ENCODE peak calls at places on chromosomes 16 and 17, in five cellular contexts. Z is neural progenitor cell, T is A549, B is GM23248, Y is GM23338. S is an unnamed sample. For H3K4me1, the result is how much of the 10 kb centered on the place peaks cover.

GRCh38 chr17:48589831-48590602 is at the start of gene HOXB3:
- DNase-seq in B (no peak), T (no peak), Y (no peak), Z (no peak), S (no peak)

GRCh38 chr16:67528222-67528869 is at the start of gene RIPOR1:
- DNase-seq in Y (peak), Z (peak), B (peak), T (peak), S (peak)

GRCh38 chr16:66591018-66591417 is 11.8 kb downstream of the CMTM2 start:
- DNase-seq in B (no peak), T (no peak), Z (no peak), Y (no peak), S (no peak)

GRCh38 chr16:1965610-1966009 is 984 bp upstream of the RPS2 start:
- DNase-seq in B (no peak), Y (no peak), Z (no peak), T (no peak), S (no peak)

GRCh38 chr17:81400154-81400938 is 5.1 kb downstream of the BAHCC1 start:
- DNase-seq in B (peak), Y (peak), T (peak), Z (peak), S (peak)

GRCh38 chr16:73289232-73289631 is 241.3 kb upstream of the ZFHX3 start:
- DNase-seq in B (no peak), T (no peak), Y (no peak), Z (no peak), S (no peak)

GRCh38 chr16:25141648-25142047 is 30.1 kb downstream of the LCMT1 start:
- DNase-seq in T (no peak), Y (no peak), B (no peak), Z (no peak), S (no peak)

GRCh38 chr17:42072323-42073187 is 22.2 kb upstream of the C17orf113 start:
- DNase-seq in B (peak), Y (peak), T (peak), Z (peak), S (no peak)

GRCh38 chr16:11313493-11314308 is 31.6 kb upstream of the RMI2 start:
- DNase-seq in T (no peak), B (no peak), Z (no peak), Y (no peak), S (no peak)

GRCh38 chr16:24838554-24839266 is 7.1 kb upstream of the SLC5A11 start:
- DNase-seq in Y (no peak), T (peak), Z (no peak), B (peak), S (no peak)

GRCh38 chr17:1647802-1648581 is 1.7 kb downstream of the RILP start:
- DNase-seq in Y (peak), T (no peak), B (peak), Z (peak), S (peak)

GRCh38 chr17:8479431-8479947 is 43.8 kb downstream of the NDEL1 start:
- DNase-seq in Z (no peak), B (peak), Y (no peak), T (no peak), S (no peak)

GRCh38 chr17:10879110-10879509 is 41.2 kb upstream of the PIRT start:
- DNase-seq in B (peak), Z (peak), T (no peak), Y (peak), S (peak)

GRCh38 chr17:55421179-55421934 is at the start of gene MMD:
- DNase-seq in Y (peak), T (peak), Z (no peak), B (peak), S (no peak)

GRCh38 chr16:3868556-3868955 is 12.0 kb downstream of the CREBBP start:
- DNase-seq in Y (no peak), Z (no peak), T (no peak), B (no peak), S (no peak)

GRCh38 chr16:3865241-3865640 is 15.3 kb downstream of the CREBBP start:
- DNase-seq in T (no peak), Y (no peak), B (no peak), Z (no peak), S (no peak)

GRCh38 chr16:3864562-3864961 is 16.0 kb downstream of the CREBBP start:
- DNase-seq in Z (no peak), T (no peak), Y (no peak), B (no peak), S (no peak)

GRCh38 chr16:3868967-3869366 is 11.5 kb downstream of the CREBBP start:
- DNase-seq in T (no peak), B (no peak), Y (no peak), Z (no peak), S (no peak)

DNA sequence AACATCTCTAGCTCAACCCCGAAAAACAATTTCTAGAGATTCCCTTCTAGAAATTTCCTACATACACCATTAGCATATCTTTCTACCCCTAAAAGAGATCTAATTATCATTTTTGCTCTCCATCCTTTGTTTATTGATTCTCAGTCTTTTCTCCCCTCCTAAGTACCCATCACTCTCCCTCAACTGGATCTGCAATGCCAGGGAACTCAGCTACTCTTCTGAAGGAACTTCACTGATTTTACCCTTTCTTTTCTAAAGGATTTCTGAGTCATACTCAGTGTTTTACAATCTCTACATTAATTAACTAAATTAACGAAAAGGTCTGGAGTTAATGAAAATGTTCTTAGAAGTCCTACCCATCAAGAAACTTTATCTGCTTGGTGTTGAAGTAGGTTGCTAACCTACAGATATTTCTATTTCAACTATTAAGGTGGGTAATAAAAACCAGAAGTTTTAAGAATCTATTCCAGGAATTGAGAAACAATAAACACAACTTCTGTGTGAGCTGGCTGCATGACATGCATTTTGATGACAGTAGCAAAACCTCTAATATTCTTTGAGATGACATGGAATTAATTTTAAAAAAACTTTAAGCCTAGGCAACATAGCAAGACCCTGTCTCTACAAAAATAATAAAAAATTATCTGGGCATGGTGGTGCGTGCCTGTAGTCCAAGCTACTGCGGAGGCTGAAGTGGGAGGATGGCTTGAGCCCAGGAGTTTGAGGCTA is 13.6 kb downstream of the CREBBP start:
- DNase-seq in T (no peak), Z (no peak), Y (no peak), B (peak), S (no peak)
- H3K4me1 ChIP-seq in T (under half), Z (under half), Y (under half), B (under half), S (under half)

GRCh38 chr17:77245162-77245926 is 104.6 kb downstream of the SEC14L1 start:
- DNase-seq in B (no peak), T (no peak), Z (no peak), Y (no peak), S (no peak)
- H3K4me2 ChIP-seq in B (no peak), T (no peak), Z (no peak), Y (no peak), S (no peak)

GRCh38 chr17:72497915-72498314 is 377.1 kb downstream of the SOX9 start:
- DNase-seq in B (no peak), T (no peak), Y (no peak), Z (no peak), S (no peak)

GRCh38 chr17:72492494-72492893 is 371.7 kb downstream of the SOX9 start:
- DNase-seq in B (no peak), Z (no peak), Y (no peak), T (no peak), S (no peak)

GRCh38 chr17:72492941-72493340 is 372.1 kb downstream of the SOX9 start:
- DNase-seq in Y (no peak), B (no peak), Z (no peak), T (no peak), S (no peak)

GRCh38 chr17:72496461-72496860 is 375.6 kb downstream of the SOX9 start:
- DNase-seq in B (peak), T (no peak), Z (no peak), Y (no peak), S (no peak)

DNA sequence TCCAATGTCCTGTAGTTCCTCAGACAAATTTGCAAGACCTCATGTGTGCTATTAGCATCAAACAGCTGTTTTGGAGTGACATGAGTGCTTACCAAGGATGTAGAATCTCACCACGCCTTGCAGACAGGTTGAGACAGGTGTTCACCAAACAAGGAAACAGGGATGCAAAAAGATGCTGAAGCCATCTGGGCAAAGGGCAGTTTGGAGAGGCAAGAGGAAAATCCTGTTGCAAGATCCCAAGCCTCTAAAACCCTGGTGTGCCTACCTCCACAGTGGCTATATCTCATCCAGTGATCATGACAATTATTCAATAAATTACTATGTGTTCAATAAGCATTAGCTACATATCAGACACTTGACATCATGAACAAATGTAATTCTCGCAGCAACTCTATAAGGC is 373.8 kb downstream of the SOX9 start:
- DNase-seq in Y (no peak), Z (no peak), B (no peak), T (no peak), S (no peak)
- H3K4me1 ChIP-seq in Y (under half), Z (under half), B (under half), T (under half), S (under half)

GRCh38 chr17:67160791-67161190 is 84.2 kb downstream of the HELZ start:
- DNase-seq in Z (no peak), B (no peak), Y (no peak), T (no peak), S (no peak)

GRCh38 chr17:67151717-67152116 is 93.3 kb downstream of the HELZ start:
- DNase-seq in Y (no peak), T (peak), Z (no peak), B (peak), S (no peak)

GRCh38 chr17:67152824-67153223 is 92.2 kb downstream of the HELZ start:
- DNase-seq in Z (no peak), B (no peak), T (no peak), Y (no peak), S (no peak)

GRCh38 chr17:67157732-67158639 is 87.0 kb downstream of the HELZ start:
- DNase-seq in Z (peak), T (peak), B (peak), Y (peak), S (peak)

DNA sequence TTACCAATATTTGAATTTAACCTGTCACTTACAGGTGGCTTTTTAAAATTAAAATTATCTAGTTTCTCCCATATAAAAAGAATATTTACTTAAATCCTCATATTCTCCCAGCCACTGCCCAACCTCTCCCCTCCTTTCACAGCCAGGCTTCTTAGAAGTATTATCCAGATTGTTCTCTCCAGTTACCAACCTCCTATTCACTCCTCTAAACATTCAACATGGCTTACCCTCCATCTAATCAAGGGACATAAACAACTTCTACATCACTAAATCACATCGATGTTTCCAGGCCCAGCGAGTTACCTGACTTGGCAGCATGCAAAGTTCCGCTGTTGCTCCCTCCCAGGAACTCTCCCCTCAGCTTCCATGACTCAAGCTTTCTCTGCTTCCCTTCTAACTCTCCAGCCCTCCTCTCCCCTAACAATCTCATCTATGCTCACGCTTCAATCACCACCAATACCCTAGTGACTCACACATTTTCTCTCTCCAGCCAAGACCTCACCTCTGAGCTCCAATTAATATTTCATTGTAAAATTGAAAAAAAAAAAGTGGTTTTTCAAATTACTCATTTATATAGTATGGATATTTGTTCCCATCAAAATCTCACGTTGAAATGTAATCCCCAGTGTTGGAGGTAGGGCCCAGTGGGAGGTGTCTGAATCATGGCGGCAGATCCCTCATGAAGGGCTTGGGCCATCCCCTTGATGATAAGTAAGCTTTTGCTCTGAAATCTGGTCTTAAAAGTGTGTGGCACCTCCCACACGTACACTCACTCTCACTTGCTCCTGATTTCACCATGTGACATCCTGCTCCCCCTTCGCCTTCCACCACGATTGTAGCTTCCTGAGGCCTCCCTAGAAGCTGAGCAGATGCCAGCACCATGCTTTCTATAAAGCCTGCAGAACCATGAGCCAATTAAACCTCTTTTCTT is 88.5 kb downstream of the HELZ start:
- DNase-seq in Y (peak), Z (no peak), B (no peak), T (no peak), S (peak)
- H3K4me2 ChIP-seq in Y (no peak), Z (no peak), B (no peak), T (no peak), S (no peak)